ENCODE peak calls at places on chromosomes 5 and 9, in five cellular contexts. L is adrenal gland, F is NB4, T is HepG2, N is GM12891. P is an unnamed sample.

GRCh38 chr9:130770679-130771442 is 64.2 kb upstream of the ABL1 start:
- DNase-seq in L (no peak), F (peak), N (no peak), T (peak), P (peak)

GRCh38 chr9:114958021-114958846 is 27.8 kb upstream of the TNFSF8 start:
- DNase-seq in N (no peak), T (no peak), F (peak), L (peak), P (no peak)

GRCh38 chr5:125134216-125135081 is 388.0 kb upstream of the ZNF608 start:
- DNase-seq in F (no peak), T (no peak), L (no peak), N (no peak), P (no peak)

GRCh38 chr5:67494186-67494842 is 297.7 kb upstream of the CD180 start:
- DNase-seq in L (no peak), N (no peak), T (no peak), F (no peak), P (no peak)

GRCh38 chr9:109417054-109417453 is 81.1 kb downstream of the PTPN3 start:
- DNase-seq in N (no peak), F (peak), L (peak), T (no peak), P (no peak)

GRCh38 chr5:139684881-139685749 is 37.0 kb downstream of the CXXC5 start:
- DNase-seq in L (no peak), T (no peak), F (no peak), N (no peak), P (no peak)

GRCh38 chr5:388266-389196 is 54.4 kb upstream of the EXOC3 start:
- DNase-seq in F (peak), N (no peak), L (no peak), T (no peak), P (no peak)

GRCh38 chr5:35145671-35146317 is 84.5 kb downstream of the PRLR start:
- DNase-seq in L (no peak), F (no peak), T (no peak), N (no peak), P (no peak)

GRCh38 chr5:172920447-172920849 is 38.8 kb upstream of the RPL26L1 start:
- DNase-seq in T (no peak), N (no peak), L (peak), F (no peak), P (no peak)

GRCh38 chr5:14700478-14701436 is 36.2 kb downstream of the OTULIN start:
- DNase-seq in T (no peak), F (peak), L (no peak), N (no peak), P (peak)

GRCh38 chr9:129383005-129383414 is 204.9 kb upstream of the IER5L start:
- DNase-seq in F (no peak), T (no peak), N (no peak), L (peak), P (no peak)
- TF ChIP-seq POLR2A in F (no peak), T (no peak), N (no peak), L (no peak), P (no peak)

DNA sequence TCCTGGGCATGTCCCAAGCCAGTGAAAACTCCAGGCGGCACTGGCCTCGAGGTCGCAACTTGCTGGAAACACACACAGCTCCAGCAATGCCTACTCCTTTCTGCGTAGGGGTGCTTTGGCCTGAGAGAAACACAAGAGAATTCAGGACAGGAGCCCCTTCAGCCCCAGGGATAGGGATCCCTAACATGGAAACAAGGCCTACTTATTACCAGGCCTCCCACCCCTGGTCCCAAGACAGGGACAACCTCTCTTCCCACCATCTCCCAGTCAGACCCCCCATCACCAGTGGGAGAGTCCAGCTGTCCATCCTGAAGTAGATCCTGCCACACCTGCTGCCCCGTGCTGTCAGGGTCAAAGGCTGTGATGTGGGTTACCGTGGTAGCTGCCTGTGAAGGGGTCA is 7.8 kb downstream of the CREB3 start:
- DNase-seq in L (no peak), F (no peak), T (no peak), N (no peak), P (no peak)
- TF ChIP-seq POLR2A in L (no peak), F (no peak), T (no peak), N (no peak), P (no peak)

GRCh38 chr9:136658849-136659535 is 3.7 kb upstream of the EGFL7 start:
- DNase-seq in N (no peak), T (no peak), F (peak), L (no peak), P (no peak)
- TF ChIP-seq POLR2A in N (no peak), T (no peak), F (no peak), L (no peak), P (no peak)

GRCh38 chr9:33164138-33164809 is 2.9 kb downstream of the B4GALT1 start:
- DNase-seq in T (no peak), F (no peak), L (no peak), N (no peak), P (peak)
- TF ChIP-seq POLR2A in T (no peak), F (no peak), L (no peak), N (no peak), P (no peak)

DNA sequence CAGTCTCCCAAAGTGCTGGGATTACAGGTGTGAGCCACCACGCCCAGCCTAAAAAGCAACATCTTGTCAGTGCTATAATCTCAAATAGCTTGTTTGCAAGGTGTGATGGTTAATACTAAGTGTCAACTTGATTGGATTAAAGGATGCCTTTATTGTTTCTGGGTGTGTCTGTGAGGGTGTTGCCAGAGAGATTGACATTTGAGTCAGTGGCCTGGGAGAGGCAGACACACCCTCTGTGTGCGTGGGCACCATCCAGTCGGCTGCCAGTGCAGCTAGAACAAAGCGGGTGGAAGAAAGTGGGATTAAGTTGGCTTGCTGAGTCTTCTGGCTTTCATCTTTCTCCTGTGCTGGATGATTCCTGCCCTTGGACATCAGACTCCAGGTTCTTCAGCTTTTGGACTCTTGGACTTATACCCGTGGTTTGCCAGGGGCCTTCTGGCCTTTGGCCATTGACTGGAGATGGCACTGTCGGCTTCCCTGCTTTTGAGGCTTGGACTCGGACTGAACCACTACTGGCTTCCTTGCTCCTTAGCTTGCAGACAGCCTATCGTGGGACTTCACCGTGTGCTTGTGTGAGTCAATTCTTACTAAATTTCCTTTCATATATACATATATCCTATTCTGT is 28.2 kb downstream of the TARS1 start:
- DNase-seq in F (no peak), L (no peak), T (no peak), N (no peak), P (no peak)
- TF ChIP-seq POLR2A in F (no peak), L (no peak), T (no peak), N (no peak), P (no peak)

DNA sequence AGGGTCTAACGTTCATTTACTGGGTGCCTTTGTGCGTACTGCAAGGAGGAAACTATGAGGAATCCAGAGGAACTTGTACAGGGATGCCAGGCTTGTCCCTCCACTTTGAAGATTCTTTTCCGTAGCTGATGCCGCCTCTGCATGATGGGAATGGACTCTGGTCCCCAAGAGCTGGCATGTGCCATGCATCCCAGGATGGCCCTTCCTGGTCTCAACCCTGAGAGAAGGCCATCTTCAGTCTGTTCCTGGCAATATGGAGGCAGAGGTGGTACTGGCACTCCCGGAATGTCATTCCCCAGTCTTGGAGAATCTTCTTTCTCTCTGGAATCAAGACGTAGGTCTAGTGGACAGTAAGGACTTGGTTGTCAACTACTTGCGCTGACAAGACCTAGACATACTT is 61.5 kb downstream of the BASP1 start:
- DNase-seq in F (no peak), L (no peak), N (no peak), T (no peak), P (no peak)
- TF ChIP-seq POLR2A in F (no peak), L (no peak), N (no peak), T (no peak), P (no peak)

GRCh38 chr9:4740623-4741364 is at the start of gene AK3:
- DNase-seq in F (peak), L (peak), N (peak), T (peak), P (peak)
- TF ChIP-seq POLR2A in F (peak), L (peak), N (peak), T (peak), P (peak)

GRCh38 chr9:127966416-127967150 is 14.2 kb downstream of the EEIG1 start:
- DNase-seq in T (no peak), F (no peak), L (no peak), N (no peak), P (no peak)
- TF ChIP-seq POLR2A in T (no peak), F (no peak), L (no peak), N (no peak), P (no peak)